ENCODE peak calls at places on chromosomes 11 and 22, in ten cellular contexts. S is left cardiac atrium, D is NCI-H187 treated with DMSO at 0.1 percent for 48 hours, U is HFF-Myc, J is fibroblast of pulmonary artery, P is LoVo, W is kidney epithelial cell, O is HTR-8/SVneo, Z is COR-L47, R is KBM-7. H is an unnamed sample.

GRCh38 chr11:4891996-4892640 is 10.4 kb downstream of the OR51T1 start:
- DNase-seq in P (peak; percentile 9), S (no peak), O (no peak), Z (no peak), J (peak; percentile 87), D (no peak), W (peak; percentile 60), U (peak; percentile 33), R (no peak), H (no peak)

GRCh38 chr11:105870521-105871113 is 151.4 kb downstream of the MSANTD4 start:
- DNase-seq in W (no peak), J (no peak), U (no peak), Z (no peak), P (no peak), R (no peak), S (no peak), O (no peak), D (no peak), H (no peak)

GRCh38 chr11:8799273-8799672 is 111.7 kb upstream of the AKIP1 start:
- DNase-seq in D (no peak), W (no peak), J (no peak), Z (no peak), O (no peak), R (no peak), P (no peak), U (no peak), S (no peak), H (no peak)

GRCh38 chr22:27790396-27791216 is 10.9 kb downstream of the MN1 start:
- DNase-seq in W (no peak), D (no peak), O (no peak), S (no peak), R (no peak), P (no peak), U (no peak), Z (no peak), J (peak; percentile 31), H (no peak)

GRCh38 chr11:132072880-132073213 is 702.4 kb downstream of the NTM start:
- DNase-seq in W (no peak), S (no peak), U (no peak), D (no peak), Z (no peak), R (no peak), J (peak; percentile 46), P (no peak), O (no peak), H (no peak)

GRCh38 chr11:72805214-72805613 is 9.0 kb upstream of the ATG16L2 start:
- DNase-seq in R (no peak), U (no peak), P (no peak), J (no peak), O (no peak), S (peak; percentile 12), D (no peak), Z (no peak), W (no peak), H (no peak)

GRCh38 chr11:120136356-120136755 is 1.6 kb downstream of the TRIM29 start:
- DNase-seq in Z (no peak), P (no peak), R (no peak), D (no peak), J (no peak), S (no peak), W (no peak), U (no peak), O (no peak), H (no peak)

GRCh38 chr11:82458777-82459176 is 274.9 kb downstream of the FAM181B start:
- DNase-seq in Z (peak; percentile 33), D (no peak), O (no peak), P (no peak), J (no peak), U (no peak), W (no peak), S (no peak), R (no peak), H (no peak)

GRCh38 chr22:41939981-41940852 is 6.7 kb downstream of the CENPM start:
- DNase-seq in Z (peak; percentile 70), P (no peak), S (no peak), R (no peak), O (no peak), J (no peak), U (no peak), W (no peak), D (no peak), H (no peak)

GRCh38 chr11:8658210-8658968 is 24.1 kb downstream of the TRIM66 start:
- DNase-seq in U (no peak), J (no peak), W (no peak), R (no peak), Z (no peak), P (no peak), O (no peak), S (no peak), D (no peak), H (no peak)

GRCh38 chr11:121521145-121522042 is 68.6 kb upstream of the SORL1-AS1 start:
- DNase-seq in S (no peak), O (no peak), Z (no peak), J (no peak), W (no peak), D (no peak), P (no peak), U (no peak), R (no peak), H (no peak)

GRCh38 chr11:131888230-131888826 is 517.9 kb downstream of the NTM start:
- DNase-seq in W (peak; percentile 77), Z (peak; percentile 38), J (peak; percentile 96), U (peak; percentile 82), R (no peak), O (peak; percentile 45), P (no peak), S (no peak), D (no peak), H (no peak)

GRCh38 chr11:38138972-38139371 is 1540.9 kb upstream of the RAG2 start:
- DNase-seq in U (no peak), J (no peak), P (no peak), S (no peak), W (no peak), D (no peak), Z (no peak), O (no peak), R (no peak), H (no peak)

GRCh38 chr11:96447711-96448110 is 57.9 kb downstream of the JRKL start:
- DNase-seq in D (no peak), O (no peak), S (no peak), J (no peak), W (no peak), P (no peak), R (no peak), U (no peak), Z (no peak), H (no peak)

GRCh38 chr11:131668867-131669780 is 298.7 kb downstream of the NTM start:
- DNase-seq in D (no peak), O (no peak), S (peak; percentile 49), J (peak; percentile 44), P (peak; percentile 49), U (no peak), R (peak; percentile 9), W (no peak), Z (peak; percentile 43), H (peak; percentile 48)

GRCh38 chr22:45678961-45679912 is 7.6 kb downstream of the ATXN10 start:
- DNase-seq in P (no peak), O (no peak), W (no peak), J (no peak), D (no peak), R (no peak), S (no peak), Z (no peak), U (peak; percentile 76), H (no peak)

GRCh38 chr11:76443254-76443935 is 1.4 kb upstream of the EMSY start:
- DNase-seq in W (no peak), O (no peak), Z (no peak), S (no peak), U (no peak), J (peak; percentile 14), D (no peak), P (peak; percentile 2), R (peak; percentile 8), H (no peak)

GRCh38 chr11:78331711-78332110 is 85.9 kb downstream of the GAB2 start:
- DNase-seq in R (no peak), W (no peak), P (no peak), U (no peak), O (no peak), D (no peak), Z (no peak), J (no peak), S (no peak), H (no peak)

GRCh38 chr22:37427128-37427710 is at the start of gene ELFN2:
- DNase-seq in S (peak; percentile 46), P (no peak), U (no peak), O (peak; percentile 18), R (no peak), D (no peak), J (no peak), W (no peak), Z (no peak), H (peak; percentile 53)

GRCh38 chr11:69873166-69874077 is 54.2 kb upstream of the FGF3 start:
- DNase-seq in D (no peak), O (no peak), J (no peak), W (no peak), R (no peak), U (no peak), P (no peak), Z (no peak), S (peak; percentile 4), H (no peak)

GRCh38 chr11:128116447-128117240 is 470.7 kb downstream of the ETS1 start:
- DNase-seq in P (no peak), D (no peak), W (no peak), O (no peak), Z (no peak), J (peak; percentile 18), S (no peak), R (no peak), U (no peak), H (no peak)

GRCh38 chr22:37781434-37782059 is 26.2 kb upstream of the GCAT start:
- DNase-seq in P (no peak), O (no peak), Z (peak; percentile 3), J (no peak), S (no peak), D (no peak), W (no peak), R (no peak), U (no peak), H (peak; percentile 59)

GRCh38 chr11:45238724-45239123 is 47.4 kb downstream of the SYT13 start:
- DNase-seq in O (peak; percentile 37), D (no peak), J (peak; percentile 86), U (no peak), Z (no peak), R (no peak), W (peak; percentile 67), S (no peak), P (no peak), H (no peak)

GRCh38 chr11:92605667-92606066 is 363.8 kb upstream of the MTNR1B start:
- DNase-seq in U (no peak), S (no peak), J (no peak), O (no peak), P (no peak), R (no peak), D (no peak), W (no peak), Z (no peak), H (no peak)

GRCh38 chr11:61873588-61874459 is 17.5 kb downstream of the FADS3 start:
- DNase-seq in J (no peak), U (no peak), S (no peak), W (no peak), R (no peak), Z (no peak), P (no peak), O (no peak), D (no peak), H (no peak)

GRCh38 chr22:42202669-42203068 is 67.8 kb downstream of the TCF20 start:
- DNase-seq in J (peak; percentile 30), S (no peak), U (no peak), W (no peak), P (no peak), R (no peak), O (no peak), D (no peak), Z (no peak), H (no peak)

GRCh38 chr11:27816200-27816599 is 115.9 kb upstream of the BDNF start:
- DNase-seq in D (no peak), J (no peak), O (no peak), U (no peak), S (no peak), Z (no peak), R (no peak), W (no peak), P (no peak), H (no peak)

GRCh38 chr11:66653123-66653522 is 14.6 kb downstream of the RBM4 start:
- DNase-seq in P (no peak), W (no peak), U (no peak), Z (no peak), R (no peak), D (no peak), O (no peak), J (no peak), S (no peak), H (no peak)